ENCODE peak calls at places on chromosomes 2 and 18, in nine cellular contexts. Y, M, V, N, J, K, W, I and U are unnamed samples.

GRCh38 chr2:109376115-109376514 is 237.7 kb downstream of the SEPTIN10 start:
- DNase-seq in Y (no peak), M (no peak), V (peak; percentile 63), N (no peak), J (no peak), K (peak; percentile 2), W (no peak), I (no peak), U (no peak)

GRCh38 chr2:150643106-150643730 is 155.8 kb upstream of the RND3 start:
- DNase-seq in Y (no peak), M (no peak), V (peak; percentile 73), N (no peak), J (no peak), K (no peak), W (no peak), I (no peak), U (no peak)

GRCh38 chr2:128284037-128284441 is 34.6 kb downstream of the HS6ST1 start:
- DNase-seq in Y (no peak), M (peak; percentile 10), V (no peak), N (no peak), J (no peak), K (no peak), W (no peak), I (no peak), U (no peak)

GRCh38 chr2:62443886-62444285 is 62.1 kb downstream of the TMEM17 start:
- DNase-seq in Y (no peak), M (no peak), V (no peak), N (no peak), J (no peak), K (no peak), W (no peak), I (no peak), U (peak; percentile 39)

GRCh38 chr2:130355578-130356431 is at the start of gene PTPN18:
- DNase-seq in Y (peak; percentile 91), M (peak; percentile 94), V (peak; percentile 96), N (peak; percentile 70), J (peak; percentile 92), K (peak; percentile 79), W (peak; percentile 64), I (peak; percentile 56), U (peak; percentile 90)

GRCh38 chr2:209661286-209661685 is 110.3 kb upstream of the UNC80 start:
- DNase-seq in Y (no peak), M (no peak), V (no peak), N (no peak), J (no peak), K (peak; percentile 35), W (peak; percentile 90), I (peak; percentile 36), U (no peak)

GRCh38 chr2:8661736-8662135 is 20.1 kb upstream of the ID2 start:
- DNase-seq in Y (no peak), M (no peak), V (peak; percentile 84), N (no peak), J (peak; percentile 77), K (no peak), W (no peak), I (no peak), U (no peak)

GRCh38 chr2:126664639-126665038 is 8.7 kb downstream of the GYPC start:
- DNase-seq in Y (no peak), M (no peak), V (no peak), N (no peak), J (no peak), K (no peak), W (no peak), I (no peak), U (no peak)

GRCh38 chr18:76328145-76328544 is 166.9 kb downstream of the ZNF516 start:
- DNase-seq in Y (no peak), M (no peak), V (no peak), N (no peak), J (peak; percentile 60), K (no peak), W (no peak), I (no peak), U (no peak)

GRCh38 chr2:188695953-188696352 is 278.2 kb upstream of the COL3A1 start:
- DNase-seq in Y (no peak), M (no peak), V (peak; percentile 54), N (peak; percentile 58), J (peak; percentile 74), K (no peak), W (no peak), I (no peak), U (no peak)

GRCh38 chr18:59846814-59847490 is 52.8 kb upstream of the PMAIP1 start:
- DNase-seq in Y (no peak), M (no peak), V (peak; percentile 49), N (peak; percentile 69), J (peak; percentile 22), K (no peak), W (no peak), I (no peak), U (peak; percentile 31)

GRCh38 chr2:144225077-144225476 is 294.8 kb downstream of the ZEB2 start:
- DNase-seq in Y (no peak), M (no peak), V (no peak), N (no peak), J (no peak), K (no peak), W (no peak), I (no peak), U (no peak)

GRCh38 chr18:79879566-79879965 is 71.9 kb downstream of the SLC66A2 start:
- DNase-seq in Y (no peak), M (no peak), V (no peak), N (no peak), J (no peak), K (no peak), W (no peak), I (no peak), U (no peak)

GRCh38 chr18:76461148-76461547 is 33.9 kb downstream of the ZNF516 start:
- DNase-seq in Y (peak; percentile 21), M (no peak), V (no peak), N (no peak), J (no peak), K (no peak), W (no peak), I (no peak), U (no peak)